ENCODE peak calls at places on chromosomes 6 and 20, in six cellular contexts. W, Y, Q, T, U and P are unnamed samples.

GRCh38 chr20:1209447-1210387 is 6.5 kb downstream of the C20orf202 start:
- DNase-seq in Y (no peak), Q (no peak), T (no peak), U (no peak), W (no peak), P (no peak)

GRCh38 chr6:15527838-15528617 is 134.8 kb downstream of the DTNBP1 start:
- DNase-seq in W (no peak), T (peak; percentile 47), Y (no peak), Q (no peak), U (no peak), P (no peak)

GRCh38 chr6:46014511-46015118 is 1.0 kb downstream of the CLIC5 start:
- DNase-seq in U (peak; percentile 19), Q (no peak), T (no peak), Y (peak; percentile 16), W (no peak), P (no peak)

GRCh38 chr6:121884056-121884455 is 448.6 kb downstream of the GJA1 start:
- DNase-seq in W (no peak), U (no peak), Q (no peak), Y (no peak), T (no peak), P (no peak)

GRCh38 chr6:9139762-9140161 is 704.4 kb upstream of the SLC35B3 start:
- DNase-seq in T (no peak), Y (no peak), W (no peak), Q (no peak), U (no peak), P (no peak)

GRCh38 chr6:144219056-144219685 is 66.0 kb upstream of the UTRN start:
- DNase-seq in Y (peak; percentile 1), Q (no peak), U (no peak), T (no peak), W (no peak), P (no peak)

GRCh38 chr20:20864346-20865096 is 152.1 kb upstream of the RALGAPA2 start:
- DNase-seq in T (no peak), U (no peak), Y (peak; percentile 39), W (no peak), Q (no peak), P (no peak)

GRCh38 chr6:134446901-134447300 is 129.0 kb upstream of the SGK1 start:
- DNase-seq in W (no peak), Q (no peak), U (no peak), Y (no peak), T (no peak), P (no peak)

GRCh38 chr6:48765352-48765961 is 654.5 kb upstream of the PTCHD4 start:
- DNase-seq in T (no peak), W (no peak), Y (peak; percentile 78), Q (no peak), U (no peak), P (no peak)

GRCh38 chr6:143592335-143592734 is 80.8 kb upstream of the FUCA2 start:
- DNase-seq in W (no peak), T (no peak), Q (no peak), U (no peak), Y (no peak), P (no peak)

GRCh38 chr6:169170583-169170955 is 83.1 kb downstream of the THBS2 start:
- DNase-seq in W (no peak), T (peak; percentile 67), U (no peak), Q (no peak), Y (no peak), P (no peak)

GRCh38 chr6:43873806-43874714 is 104.0 kb downstream of the VEGFA start:
- DNase-seq in Y (peak; percentile 98), T (no peak), Q (no peak), W (no peak), U (no peak), P (no peak)

GRCh38 chr6:168226832-168227434 is 92.6 kb downstream of the DACT2 start:
- DNase-seq in Y (no peak), Q (no peak), W (no peak), T (no peak), U (no peak), P (no peak)

GRCh38 chr6:71012871-71013456 is 56.1 kb upstream of the B3GAT2 start:
- DNase-seq in U (no peak), W (no peak), T (no peak), Y (peak; percentile 32), Q (no peak), P (no peak)

GRCh38 chr6:143806282-143807102 is 36.6 kb upstream of the LTV1 start:
- DNase-seq in T (no peak), W (peak; percentile 41), Y (no peak), U (peak; percentile 19), Q (peak; percentile 47), P (no peak)

GRCh38 chr6:90219168-90219985 is 77.3 kb downstream of the BACH2 start:
- DNase-seq in T (no peak), Y (peak; percentile 40), W (no peak), Q (no peak), U (no peak), P (no peak)

GRCh38 chr6:134636221-134636830 is 313.6 kb downstream of the ALDH8A1 start:
- DNase-seq in U (no peak), W (no peak), T (no peak), Q (no peak), Y (no peak), P (no peak)

GRCh38 chr6:119055069-119055468 is 23.4 kb downstream of the FAM184A start:
- DNase-seq in W (no peak), U (no peak), T (no peak), Q (no peak), Y (no peak), P (no peak)

GRCh38 chr6:138012682-138013081 is 94.5 kb downstream of the PERP start:
- DNase-seq in Y (peak; percentile 15), T (no peak), Q (no peak), W (no peak), U (no peak), P (no peak)